ENCODE peak calls at places on chromosomes 11 and 22, in four cellular contexts. I is Peyer's patch, R is T-helper 1 cell, N is hypothalamus. C is an unnamed sample.

GRCh38 chr11:115241899-115242298 is 262.3 kb downstream of the CADM1 start:
- DNase-seq in I (no peak), R (no peak), N (no peak), C (no peak)

GRCh38 chr11:93116641-93117577 is 80.9 kb downstream of the SLC36A4 start:
- DNase-seq in I (no peak), R (no peak), N (no peak), C (no peak)

GRCh38 chr11:76845069-76845468 is 15.6 kb upstream of the ACER3 start:
- DNase-seq in I (no peak), R (no peak), N (no peak), C (no peak)

GRCh38 chr11:41306435-41306834 is 153.0 kb downstream of the LRRC4C start:
- DNase-seq in I (no peak), R (no peak), N (no peak), C (no peak)

GRCh38 chr11:119618208-119618909 is 110.6 kb downstream of the NECTIN1 start:
- DNase-seq in I (no peak), R (no peak), N (peak; percentile 72), C (no peak)

GRCh38 chr11:72081856-72082255 is 1.2 kb downstream of the LRRC51 start:
- DNase-seq in I (no peak), R (no peak), N (no peak), C (no peak)

GRCh38 chr11:112538529-112538928 is 277.9 kb upstream of the PLET1 start:
- DNase-seq in I (no peak), R (no peak), N (no peak), C (no peak)

GRCh38 chr11:75292943-75293342 is 52.4 kb downstream of the TPBGL start:
- DNase-seq in I (no peak), R (no peak), N (no peak), C (no peak)

GRCh38 chr11:13073119-13073981 is 64.2 kb downstream of the RASSF10 start:
- DNase-seq in I (no peak), R (no peak), N (no peak), C (no peak)

GRCh38 chr11:59899532-59899931 is 20.9 kb downstream of the OOSP3 start:
- DNase-seq in I (no peak), R (no peak), N (no peak), C (no peak)

GRCh38 chr11:34327804-34328631 is 29.8 kb downstream of the ABTB2 start:
- DNase-seq in I (no peak), R (no peak), N (peak; percentile 31), C (no peak)

GRCh38 chr11:132202621-132203020 is 832.2 kb downstream of the NTM start:
- DNase-seq in I (no peak), R (no peak), N (no peak), C (no peak)

GRCh38 chr11:113314389-113315301 is at the start of gene TTC12:
- DNase-seq in I (peak; percentile 93), R (peak; percentile 83), N (peak; percentile 88), C (peak; percentile 95)

GRCh38 chr11:66335531-66336233 is 552 bp downstream of the RIN1 start:
- DNase-seq in I (no peak), R (no peak), N (no peak), C (no peak)

GRCh38 chr11:32991898-32992297 is 23.8 kb upstream of the DEPDC7 start:
- DNase-seq in I (no peak), R (no peak), N (no peak), C (no peak)

GRCh38 chr22:46788426-46789168 is 26.1 kb downstream of the TBC1D22A start:
- DNase-seq in I (no peak), R (no peak), N (no peak), C (no peak)

GRCh38 chr11:10982695-10983492 is 125.0 kb upstream of the ZBED5 start:
- DNase-seq in I (no peak), R (no peak), N (no peak), C (no peak)

GRCh38 chr11:47950396-47950795 is 30.0 kb upstream of the PTPRJ start:
- DNase-seq in I (peak; percentile 86), R (peak; percentile 15), N (no peak), C (peak; percentile 72)

GRCh38 chr11:34830648-34831047 is 85.5 kb downstream of the APIP start:
- DNase-seq in I (no peak), R (no peak), N (no peak), C (no peak)

GRCh38 chr11:81497202-81497804 is 1236.4 kb downstream of the FAM181B start:
- DNase-seq in I (no peak), R (no peak), N (no peak), C (no peak)

GRCh38 chr11:1778141-1778911 is 14.6 kb upstream of the CTSD start:
- DNase-seq in I (peak; percentile 13), R (no peak), N (no peak), C (no peak)

GRCh38 chr11:109864161-109864661 is 229.0 kb upstream of the ZC3H12C start:
- DNase-seq in I (no peak), R (no peak), N (no peak), C (peak; percentile 38)

GRCh38 chr22:35987487-35987886 is 41.1 kb downstream of the RBFOX2 start:
- DNase-seq in I (no peak), R (no peak), N (no peak), C (no peak)

GRCh38 chr22:26579331-26579886 is 10.5 kb downstream of the TPST2 start:
- DNase-seq in I (peak; percentile 82), R (peak; percentile 32), N (no peak), C (peak; percentile 70)

GRCh38 chr11:101127348-101127698 is 2.3 kb downstream of the PGR start:
- DNase-seq in I (no peak), R (no peak), N (no peak), C (no peak)

GRCh38 chr11:108233277-108233945 is 10.5 kb downstream of the ATM start:
- DNase-seq in I (no peak), R (no peak), N (no peak), C (no peak)

GRCh38 chr11:57641426-57641825 is 8.3 kb downstream of the YPEL4 start:
- DNase-seq in I (no peak), R (no peak), N (no peak), C (no peak)

GRCh38 chr22:31611065-31611760 is 50.8 kb downstream of the PISD start:
- DNase-seq in I (no peak), R (no peak), N (no peak), C (no peak)